ENCODE peak calls at places on chromosome 22, in six cellular contexts. A is heart right ventricle; X is IMR-90; I is left lung; N is CD8-positive, alpha-beta memory T cell; K is K562. Y is an unnamed sample.

GRCh38 chr22:35686298-35686697 is 31.4 kb upstream of the APOL5 start:
- DNase-seq in I (no peak), A (no peak), X (no peak), K (no peak), N (no peak), Y (no peak)

GRCh38 chr22:23179381-23180294 is 671 bp upstream of the BCR start:
- DNase-seq in I (peak; percentile 76), N (no peak), A (no peak), K (peak; percentile 86), X (no peak), Y (peak; percentile 63)

GRCh38 chr22:41911292-41911611 is 3.6 kb downstream of the SHISA8 start:
- DNase-seq in I (no peak), K (no peak), X (no peak), A (no peak), N (no peak), Y (no peak)

GRCh38 chr22:41939981-41940852 is 6.7 kb downstream of the CENPM start:
- DNase-seq in X (no peak), N (peak; percentile 98), I (no peak), K (no peak), A (no peak), Y (peak; percentile 61)

GRCh38 chr22:25566812-25567211 is 2.3 kb downstream of the GRK3 start:
- DNase-seq in N (no peak), A (no peak), X (no peak), I (no peak), K (no peak), Y (no peak)

GRCh38 chr22:44455151-44455962 is 42.7 kb downstream of the RTL6 start:
- DNase-seq in N (peak; percentile 87), I (no peak), K (no peak), X (no peak), A (no peak), Y (no peak)

GRCh38 chr22:33896154-33896800 is 24.0 kb downstream of the LARGE1 start:
- DNase-seq in A (peak; percentile 39), K (no peak), X (no peak), N (no peak), I (no peak), Y (no peak)

GRCh38 chr22:29079218-29079901 is 6.5 kb downstream of the KREMEN1 start:
- DNase-seq in N (peak; percentile 10), A (no peak), K (no peak), I (no peak), X (no peak), Y (no peak)

GRCh38 chr22:35568751-35569725 is 28.4 kb downstream of the RASD2 start:
- DNase-seq in N (no peak), A (no peak), K (no peak), I (no peak), X (peak; percentile 79), Y (no peak)

GRCh38 chr22:42684462-42685195 is 35.4 kb upstream of the CYB5R3 start:
- DNase-seq in N (no peak), K (no peak), I (no peak), A (no peak), X (no peak), Y (peak; percentile 69)

GRCh38 chr22:27996981-27997380 is 77.9 kb upstream of the PITPNB start:
- DNase-seq in A (no peak), N (no peak), I (peak; percentile 34), K (no peak), X (no peak), Y (peak; percentile 63)

GRCh38 chr22:44698531-44699421 is 3.2 kb upstream of the PRR5 start:
- DNase-seq in I (peak; percentile 78), A (no peak), K (no peak), X (peak; percentile 94), N (no peak), Y (no peak)

GRCh38 chr22:48885919-48886305 is 941.8 kb downstream of the BRD1 start:
- DNase-seq in A (no peak), I (peak; percentile 48), N (no peak), X (no peak), K (no peak), Y (no peak)

GRCh38 chr22:47406896-47407295 is 644.4 kb downstream of the TBC1D22A start:
- DNase-seq in K (no peak), X (no peak), N (no peak), A (no peak), I (no peak), Y (no peak)

GRCh38 chr22:48555606-48556005 is 1272.1 kb downstream of the BRD1 start:
- DNase-seq in X (no peak), I (peak; percentile 76), K (no peak), N (no peak), A (no peak), Y (no peak)

GRCh38 chr22:27331526-27332281 is 469.9 kb downstream of the MN1 start:
- DNase-seq in I (peak; percentile 79), N (no peak), X (peak; percentile 27), K (no peak), A (peak; percentile 26), Y (peak; percentile 83)

GRCh38 chr22:28051091-28051786 is 132.2 kb upstream of the PITPNB start:
- DNase-seq in X (no peak), A (no peak), I (no peak), N (no peak), K (no peak), Y (no peak)

GRCh38 chr22:47298017-47298820 is 535.8 kb downstream of the TBC1D22A start:
- DNase-seq in X (no peak), N (no peak), K (no peak), A (no peak), I (no peak), Y (peak; percentile 44)

GRCh38 chr22:30444632-30445437 is 19.3 kb downstream of the MTFP1 start:
- DNase-seq in N (no peak), I (no peak), K (peak; percentile 82), X (peak; percentile 52), A (no peak), Y (no peak)

DNA sequence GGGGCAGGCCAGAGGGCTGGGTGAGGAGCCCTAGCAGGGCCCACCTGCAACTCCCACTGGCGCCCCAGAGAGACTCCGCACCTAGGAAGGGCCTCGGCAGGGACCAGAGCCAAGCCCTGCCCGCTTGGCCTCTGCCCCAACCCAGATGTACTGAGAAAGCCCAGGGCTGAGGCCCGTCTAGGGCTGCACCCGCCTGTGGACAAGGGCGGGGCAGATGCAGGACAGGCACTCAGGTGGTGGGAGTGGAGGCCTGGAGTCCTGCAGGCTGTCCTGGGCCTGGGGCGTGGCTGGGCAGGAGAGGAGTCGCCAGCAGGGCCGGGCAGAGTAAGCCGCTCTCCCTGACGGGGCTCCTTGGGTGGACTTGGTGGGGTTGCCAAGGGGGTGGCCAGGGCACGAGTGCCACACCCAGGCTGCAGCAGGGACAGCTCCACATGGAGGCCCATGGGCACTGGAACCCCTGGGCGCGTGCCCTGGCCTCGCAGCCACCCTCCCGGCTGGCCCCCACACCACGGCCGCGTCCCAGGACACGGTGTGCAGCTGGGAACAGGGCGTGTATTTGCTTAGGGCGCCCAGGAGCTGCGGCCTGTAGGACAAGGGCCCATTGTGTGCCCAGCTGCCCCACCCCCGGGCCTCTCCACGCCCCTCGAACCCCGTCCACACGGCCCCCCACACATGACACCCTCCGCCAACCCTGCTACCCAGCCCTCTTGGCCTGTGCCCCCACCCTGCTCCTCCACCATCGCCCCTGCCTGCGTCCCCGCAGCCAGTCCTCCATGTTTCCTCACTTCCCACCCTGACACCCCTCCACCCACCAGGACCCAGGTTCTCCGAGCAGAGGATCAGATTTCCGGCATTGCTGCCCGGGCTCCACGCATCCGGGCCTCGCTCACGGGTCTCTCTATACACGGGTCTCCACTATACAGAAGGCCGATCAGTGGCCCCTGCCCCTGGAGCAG is 11.3 kb upstream of the PIM3 start:
- DNase-seq in N (no peak), I (peak; percentile 93), K (no peak), A (no peak), X (no peak), Y (no peak)
- H3K27ac ChIP-seq in N (no peak overlapping the region), I (peak overlapping the region; percentile 77), K (no peak overlapping the region), A (no peak overlapping the region), X (no peak overlapping the region), Y (no peak overlapping the region)

GRCh38 chr22:38310518-38311330 is 6.5 kb downstream of the CSNK1E start:
- DNase-seq in A (no peak), I (no peak), K (no peak), N (no peak), X (no peak), Y (peak; percentile 70)

GRCh38 chr22:38305481-38306448 is 11.5 kb downstream of the CSNK1E start:
- DNase-seq in K (peak; percentile 32), A (no peak), I (no peak), N (peak; percentile 43), X (peak; percentile 54), Y (no peak)

GRCh38 chr22:38311331-38311635 is 6.0 kb downstream of the CSNK1E start:
- DNase-seq in X (no peak), A (peak; percentile 68), N (no peak), I (no peak), K (no peak), Y (no peak)

GRCh38 chr22:38309614-38310517 is 7.4 kb downstream of the CSNK1E start:
- DNase-seq in N (no peak), K (no peak), A (no peak), I (no peak), X (no peak), Y (no peak)

GRCh38 chr22:38308791-38309498 is 8.3 kb downstream of the CSNK1E start:
- DNase-seq in K (no peak), N (no peak), X (no peak), A (no peak), I (no peak), Y (no peak)
- H3K4me1 ChIP-seq in K (peaks cover 14% of the 10 kb centered on the region), N (peaks cover 25% of the 10 kb centered on the region), X (peaks cover 52% of the 10 kb centered on the region), A (peaks cover 94% of the 10 kb centered on the region), I (peaks cover 88% of the 10 kb centered on the region), Y (peaks cover 3% of the 10 kb centered on the region)

GRCh38 chr22:24285245-24285644 is 14.6 kb downstream of the SPECC1L start:
- DNase-seq in X (peak; percentile 28), A (no peak), N (no peak), K (no peak), I (no peak), Y (no peak)
- H3K27ac ChIP-seq in X (no peak overlapping the region), A (peak overlapping the region; percentile 38), N (no peak overlapping the region), K (peak overlapping the region; percentile 70), I (peak overlapping the region; percentile 4), Y (no peak overlapping the region)

GRCh38 chr22:37562049-37562784 is 1.9 kb downstream of the CDC42EP1 start:
- DNase-seq in X (no peak), N (no peak), I (no peak), K (no peak), A (no peak), Y (no peak)

GRCh38 chr22:37559521-37559900 is 769 bp upstream of the CDC42EP1 start:
- DNase-seq in I (no peak), K (no peak), X (no peak), A (no peak), N (no peak), Y (no peak)

GRCh38 chr22:37559901-37560681 is at the start of gene CDC42EP1:
- DNase-seq in A (no peak), N (no peak), X (peak; percentile 36), I (peak; percentile 86), K (peak; percentile 82), Y (peak; percentile 69)

GRCh38 chr22:37561209-37562048 is 1.1 kb downstream of the CDC42EP1 start:
- DNase-seq in X (peak; percentile 86), I (peak; percentile 91), K (peak; percentile 89), N (peak; percentile 59), A (peak; percentile 95), Y (peak; percentile 99)

DNA sequence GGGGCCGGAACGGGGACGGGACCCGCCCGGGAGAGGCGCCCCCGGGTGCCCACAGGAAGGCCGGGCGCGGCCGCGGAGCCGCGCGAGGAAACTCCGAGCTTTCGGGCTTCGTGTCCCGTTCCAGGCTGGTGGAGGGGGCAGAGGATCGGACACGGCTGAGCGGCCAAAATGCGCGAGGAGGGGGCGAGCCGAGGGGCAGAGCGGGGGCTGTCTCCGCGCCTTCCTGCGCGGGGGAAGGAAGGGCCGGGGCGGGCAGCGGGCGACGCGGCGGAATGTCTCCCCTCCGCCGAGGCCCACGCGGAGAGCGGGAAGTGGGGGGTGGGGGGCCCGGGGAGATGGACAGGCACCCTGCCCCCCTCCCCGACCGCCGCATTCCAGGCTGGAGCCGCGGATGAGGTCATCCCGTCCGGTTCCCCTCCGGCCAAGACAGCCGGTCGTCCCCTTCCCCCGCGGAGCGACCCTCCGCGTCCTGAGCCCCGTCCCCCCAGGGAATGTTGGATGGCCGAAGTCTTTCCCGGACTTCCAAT is 465 bp downstream of the CDC42EP1 start:
- DNase-seq in X (peak; percentile 53), K (peak; percentile 39), I (peak; percentile 84), N (no peak), A (peak; percentile 76), Y (peak; percentile 91)
- H3K4me1 ChIP-seq in X (peaks cover 29% of the 10 kb centered on the region), K (peaks cover 39% of the 10 kb centered on the region), I (peaks cover 82% of the 10 kb centered on the region), N (peaks cover 19% of the 10 kb centered on the region), A (peaks cover 77% of the 10 kb centered on the region), Y (peaks cover 5% of the 10 kb centered on the region)

Y was measured in aorta.